ENCODE peak calls at places on chromosomes 6 and 20, in seven cellular contexts. X is retinal pigment epithelial cell; D is fibroblast of lung; A is epithelial cell of esophagus; F is CD8-positive, alpha-beta T cell; G is cardiac muscle cell; V is mucosa of descending colon. Z is an unnamed sample.

GRCh38 chr6:143513410-143513809 is 1.9 kb upstream of the FUCA2 start:
- DNase-seq in X (no peak), D (no peak), A (peak; percentile 40), F (peak; percentile 56), G (no peak), V (peak; percentile 79), Z (no peak)

GRCh38 chr6:98669371-98669770 is 165.0 kb upstream of the POU3F2 start:
- DNase-seq in X (no peak), D (no peak), A (no peak), F (no peak), G (no peak), V (no peak), Z (no peak)

GRCh38 chr6:89460713-89461112 is 27.8 kb downstream of the ANKRD6 start:
- DNase-seq in X (no peak), D (no peak), A (no peak), F (no peak), G (no peak), V (no peak), Z (no peak)

GRCh38 chr6:22003219-22003779 is 293.5 kb downstream of the PRL start:
- DNase-seq in X (peak; percentile 74), D (peak; percentile 70), A (no peak), F (no peak), G (no peak), V (no peak), Z (no peak)

GRCh38 chr6:41288025-41288777 is 1.7 kb upstream of the TREM1 start:
- DNase-seq in X (peak; percentile 17), D (no peak), A (peak; percentile 76), F (no peak), G (peak; percentile 18), V (no peak), Z (no peak)

GRCh38 chr20:11394145-11394833 is 523.4 kb upstream of the BTBD3 start:
- DNase-seq in X (no peak), D (peak; percentile 98), A (peak; percentile 92), F (no peak), G (peak; percentile 48), V (no peak), Z (no peak)

GRCh38 chr20:8144282-8145245 is 12.5 kb downstream of the PLCB1 start:
- DNase-seq in X (no peak), D (peak; percentile 93), A (peak; percentile 8), F (no peak), G (peak; percentile 91), V (no peak), Z (no peak)

GRCh38 chr6:68891419-68891818 is 256.3 kb downstream of the ADGRB3 start:
- DNase-seq in X (peak; percentile 62), D (peak; percentile 26), A (peak; percentile 29), F (no peak), G (no peak), V (no peak), Z (peak; percentile 13)

GRCh38 chr6:27161946-27162603 is 85.4 kb upstream of the PRSS16 start:
- DNase-seq in X (no peak), D (peak; percentile 70), A (peak; percentile 78), F (no peak), G (peak; percentile 58), V (no peak), Z (no peak)

GRCh38 chr6:15498640-15499039 is 164.2 kb downstream of the DTNBP1 start:
- DNase-seq in X (no peak), D (peak; percentile 59), A (peak; percentile 91), F (no peak), G (no peak), V (no peak), Z (no peak)

GRCh38 chr6:33091957-33092356 is 16.2 kb downstream of the HLA-DPB1 start:
- DNase-seq in X (no peak), D (no peak), A (no peak), F (peak; percentile 71), G (peak; percentile 16), V (peak; percentile 51), Z (no peak)

GRCh38 chr6:100078509-100078908 is 84.5 kb upstream of the MCHR2 start:
- DNase-seq in X (no peak), D (peak; percentile 46), A (peak; percentile 63), F (no peak), G (peak; percentile 41), V (no peak), Z (no peak)

GRCh38 chr6:37202788-37203491 is 33.0 kb downstream of the PIM1 start:
- DNase-seq in X (no peak), D (no peak), A (no peak), F (no peak), G (no peak), V (no peak), Z (no peak)

GRCh38 chr20:47354710-47355488 is 1.6 kb downstream of the ZMYND8 start:
- DNase-seq in X (no peak), D (peak; percentile 41), A (peak; percentile 58), F (no peak), G (peak; percentile 60), V (no peak), Z (no peak)

GRCh38 chr20:55678970-55679667 is 326.2 kb downstream of the CBLN4 start:
- DNase-seq in X (no peak), D (no peak), A (no peak), F (no peak), G (no peak), V (no peak), Z (no peak)

GRCh38 chr20:54645445-54646155 is 170.2 kb downstream of the DOK5 start:
- DNase-seq in X (no peak), D (no peak), A (no peak), F (no peak), G (no peak), V (no peak), Z (no peak)

GRCh38 chr20:12153616-12154015 is 235.9 kb downstream of the BTBD3 start:
- DNase-seq in X (peak; percentile 61), D (peak; percentile 81), A (no peak), F (no peak), G (peak; percentile 55), V (no peak), Z (no peak)

GRCh38 chr6:49142422-49143151 is 320.5 kb downstream of the MMUT start:
- DNase-seq in X (no peak), D (no peak), A (no peak), F (no peak), G (no peak), V (no peak), Z (no peak)

GRCh38 chr20:40262219-40262618 is 426.8 kb downstream of the MAFB start:
- DNase-seq in X (no peak), D (no peak), A (no peak), F (no peak), G (no peak), V (no peak), Z (no peak)

GRCh38 chr6:41201784-41202181 is 834 bp upstream of the TREML2 start:
- DNase-seq in X (no peak), D (no peak), A (no peak), F (peak; percentile 51), G (no peak), V (no peak), Z (no peak)

GRCh38 chr20:46307999-46308257 is 370 bp downstream of the CDH22 start:
- DNase-seq in X (no peak), D (no peak), A (no peak), F (peak; percentile 49), G (no peak), V (no peak), Z (no peak)
- H3K4me3 ChIP-seq in X (no peak overlapping the region), D (no peak overlapping the region), A (no peak overlapping the region), F (no peak overlapping the region), G (peak overlapping the region; percentile 51), V (no peak overlapping the region), Z (no peak overlapping the region)

GRCh38 chr20:16241911-16242310 is 331.3 kb downstream of the KIF16B start:
- DNase-seq in X (no peak), D (no peak), A (peak; percentile 5), F (no peak), G (no peak), V (no peak), Z (no peak)
- TF ChIP-seq CTCF in X (no peak), D (no peak), A (no peak), F (no peak), G (no peak), V (no peak), Z (peak; percentile 59)

GRCh38 chr20:19449051-19449450 is 236.6 kb downstream of the SLC24A3 start:
- DNase-seq in X (no peak), D (peak; percentile 6), A (no peak), F (no peak), G (no peak), V (peak; percentile 39), Z (no peak)
- H3K4me3 ChIP-seq in X (no peak overlapping the region), D (no peak overlapping the region), A (no peak overlapping the region), F (no peak overlapping the region), G (no peak overlapping the region), V (no peak overlapping the region), Z (no peak overlapping the region)

DNA sequence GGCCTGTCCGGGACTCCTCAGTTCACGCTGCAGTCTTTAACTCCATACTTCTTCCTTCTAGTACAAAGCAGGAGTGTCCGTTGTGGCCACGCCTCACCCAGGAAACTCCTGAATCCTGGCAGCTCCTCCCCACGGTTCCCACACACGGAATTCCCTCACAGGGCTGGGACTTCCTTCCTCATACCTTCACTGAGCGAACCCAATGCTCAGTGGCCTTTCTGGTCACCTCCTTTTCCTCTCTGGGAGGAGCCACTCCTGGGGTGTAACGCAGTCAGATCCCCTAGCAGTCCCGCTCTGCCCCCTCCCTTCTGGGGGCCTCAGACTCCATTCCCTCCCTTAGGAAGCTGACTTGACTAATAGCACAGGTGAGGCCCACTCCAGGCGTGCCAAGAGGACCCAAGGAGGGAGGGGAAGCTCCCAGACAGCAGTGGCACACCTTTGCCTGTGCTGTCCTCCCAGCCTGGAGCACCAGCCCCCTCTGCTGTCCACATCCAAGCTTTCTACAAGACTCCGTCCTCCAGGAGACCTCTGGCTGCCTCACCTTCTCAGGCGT is at the start of gene SLC52A3:
- DNase-seq in X (no peak), D (no peak), A (peak; percentile 79), F (no peak), G (no peak), V (peak; percentile 87), Z (no peak)
- TF ChIP-seq CTCF in X (no peak), D (no peak), A (peak; percentile 53), F (no peak), G (no peak), V (no peak), Z (peak; percentile 18)

DNA sequence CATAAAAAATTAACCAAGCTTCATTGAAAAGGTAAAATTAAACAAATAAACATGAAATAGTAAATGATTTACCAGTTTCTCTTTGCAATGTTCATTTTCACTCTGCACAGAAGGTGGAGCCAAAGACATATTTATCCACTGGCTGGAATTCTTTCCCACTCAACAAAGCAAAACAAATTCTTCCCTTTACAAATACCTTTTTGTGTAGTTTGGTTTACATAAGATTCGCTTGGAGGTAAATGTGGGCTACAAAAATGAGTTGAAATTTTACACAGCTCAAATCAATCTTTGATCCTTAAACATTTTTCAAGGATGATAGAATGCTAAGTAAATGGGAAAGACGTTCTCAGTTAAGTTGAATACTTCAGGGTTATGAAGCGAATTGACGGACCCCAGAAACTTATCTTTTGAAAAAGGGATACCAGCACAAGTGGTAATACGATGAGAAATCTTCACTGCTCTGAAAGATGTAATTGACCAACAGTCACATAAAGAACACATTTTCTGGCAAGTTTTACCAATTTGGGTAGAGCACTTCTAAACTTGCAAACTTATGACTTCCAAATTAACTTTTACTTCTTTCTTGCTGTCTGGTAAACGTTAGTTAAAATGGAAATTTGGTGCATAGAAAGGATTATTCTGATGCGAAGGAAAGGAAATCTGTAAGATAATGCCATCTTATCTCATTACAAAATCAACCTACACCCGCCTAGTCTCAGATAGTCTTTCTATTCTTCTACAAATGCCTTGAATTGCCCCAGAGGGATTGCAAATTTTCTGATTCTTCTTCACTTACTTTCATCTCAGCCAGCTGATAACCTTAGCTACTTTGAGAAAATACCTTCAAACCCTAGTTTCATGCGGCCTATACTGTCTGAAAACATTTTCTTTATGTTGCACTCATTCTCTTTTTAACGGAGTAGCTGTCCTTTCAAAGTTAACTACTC is 4.7 kb upstream of the GJA1 start:
- DNase-seq in X (no peak), D (peak; percentile 41), A (peak; percentile 55), F (no peak), G (peak; percentile 73), V (no peak), Z (no peak)
- H3K4me3 ChIP-seq in X (no peak overlapping the region), D (no peak overlapping the region), A (no peak overlapping the region), F (no peak overlapping the region), G (no peak overlapping the region), V (no peak overlapping the region), Z (no peak overlapping the region)

GRCh38 chr20:3330046-3330741 is 77.3 kb downstream of the DNAAF9 start:
- DNase-seq in X (no peak), D (no peak), A (no peak), F (no peak), G (peak; percentile 73), V (no peak), Z (no peak)
- TF ChIP-seq CTCF in X (no peak), D (peak; percentile 13), A (peak; percentile 22), F (no peak), G (peak; percentile 16), V (no peak), Z (no peak)

Z was measured in epithelial cell of proximal tubule.